ENCODE peak calls at places on chromosomes 5 and 9, in six cellular contexts. O, R, K, C, D and A are unnamed samples.
A peak's percentile ranks its signal among the peaks of the same experiment; 100 is the strongest.

GRCh38 chr9:35322075-35322885 is 160.5 kb downstream of the UNC13B start:
- DNase-seq in R (no peak), C (no peak), O (no peak), D (no peak), K (no peak), A (no peak)

GRCh38 chr5:111296570-111296969 is 72.4 kb downstream of the CAMK4 start:
- DNase-seq in C (no peak), R (no peak), D (no peak), O (no peak), K (no peak), A (no peak)

GRCh38 chr5:9124071-9124470 is 421.8 kb downstream of the SEMA5A start:
- DNase-seq in R (no peak), D (no peak), O (no peak), K (no peak), C (no peak), A (no peak)

GRCh38 chr5:132487841-132488555 is 2.6 kb downstream of the IRF1 start:
- DNase-seq in R (peak; percentile 55), D (peak; percentile 36), C (no peak), O (no peak), K (no peak), A (no peak)

GRCh38 chr9:86703346-86703745 is 244.0 kb downstream of the GAS1 start:
- DNase-seq in K (no peak), O (no peak), D (no peak), R (no peak), C (no peak), A (no peak)

GRCh38 chr5:86917117-86917579 is 299.4 kb downstream of the COX7C start:
- DNase-seq in R (no peak), K (peak; percentile 26), C (peak; percentile 33), O (no peak), D (peak; percentile 27), A (no peak)

GRCh38 chr5:140295414-140295813 is 7.5 kb downstream of the PFDN1 start:
- DNase-seq in R (peak; percentile 88), C (no peak), K (peak; percentile 96), D (no peak), O (no peak), A (no peak)

GRCh38 chr5:150142800-150143724 is 12.6 kb downstream of the PDGFRB start:
- DNase-seq in D (no peak), R (peak; percentile 91), O (no peak), K (no peak), C (no peak), A (no peak)

GRCh38 chr9:78676623-78677022 is 379.7 kb downstream of the PSAT1 start:
- DNase-seq in K (no peak), C (no peak), R (no peak), D (no peak), O (no peak), A (no peak)

GRCh38 chr9:33081128-33081851 is 4.8 kb upstream of the SMU1 start:
- DNase-seq in R (no peak), C (peak; percentile 71), K (peak; percentile 95), D (peak; percentile 81), O (no peak), A (peak; percentile 78)

GRCh38 chr9:124780060-124780756 is 3.3 kb downstream of the OLFML2A start:
- DNase-seq in O (no peak), K (no peak), D (no peak), R (peak; percentile 65), C (no peak), A (peak; percentile 9)

GRCh38 chr5:96572864-96573512 is 89.2 kb upstream of the CAST start:
- DNase-seq in C (no peak), K (peak; percentile 93), D (no peak), R (no peak), O (no peak), A (no peak)

GRCh38 chr5:36632363-36632664 is 25.9 kb downstream of the SLC1A3 start:
- DNase-seq in C (no peak), K (no peak), R (no peak), D (no peak), O (no peak), A (no peak)

GRCh38 chr9:123597073-123597472 is 241.1 kb downstream of the CRB2 start:
- DNase-seq in D (no peak), K (no peak), C (no peak), R (no peak), O (no peak), A (no peak)

GRCh38 chr5:78113689-78114088 is 180.8 kb downstream of the AP3B1 start:
- DNase-seq in O (no peak), K (no peak), C (no peak), D (no peak), R (no peak), A (no peak)

GRCh38 chr5:107803728-107804127 is 133.0 kb upstream of the EFNA5 start:
- DNase-seq in C (no peak), K (no peak), D (no peak), O (no peak), R (no peak), A (no peak)

GRCh38 chr5:170769236-170769635 is 14.3 kb upstream of the GABRP start:
- DNase-seq in R (no peak), C (no peak), D (no peak), K (no peak), O (no peak), A (no peak)

GRCh38 chr9:136990233-136990911 is 1.9 kb upstream of the PAXX start:
- DNase-seq in D (no peak), R (no peak), O (no peak), C (no peak), K (no peak), A (no peak)

GRCh38 chr9:4855861-4856260 is 63.1 kb downstream of the RCL1 start:
- DNase-seq in C (no peak), D (no peak), R (no peak), O (no peak), K (no peak), A (no peak)

GRCh38 chr5:157148734-157149615 is 6.3 kb upstream of the MED7 start:
- DNase-seq in O (no peak), C (peak; percentile 78), D (peak; percentile 86), R (peak; percentile 77), K (peak; percentile 59), A (peak; percentile 64)

GRCh38 chr5:131423056-131423455 is 159.2 kb downstream of the CDC42SE2 start:
- DNase-seq in R (no peak), D (no peak), O (no peak), K (peak; percentile 46), C (peak; percentile 9), A (no peak)

DNA sequence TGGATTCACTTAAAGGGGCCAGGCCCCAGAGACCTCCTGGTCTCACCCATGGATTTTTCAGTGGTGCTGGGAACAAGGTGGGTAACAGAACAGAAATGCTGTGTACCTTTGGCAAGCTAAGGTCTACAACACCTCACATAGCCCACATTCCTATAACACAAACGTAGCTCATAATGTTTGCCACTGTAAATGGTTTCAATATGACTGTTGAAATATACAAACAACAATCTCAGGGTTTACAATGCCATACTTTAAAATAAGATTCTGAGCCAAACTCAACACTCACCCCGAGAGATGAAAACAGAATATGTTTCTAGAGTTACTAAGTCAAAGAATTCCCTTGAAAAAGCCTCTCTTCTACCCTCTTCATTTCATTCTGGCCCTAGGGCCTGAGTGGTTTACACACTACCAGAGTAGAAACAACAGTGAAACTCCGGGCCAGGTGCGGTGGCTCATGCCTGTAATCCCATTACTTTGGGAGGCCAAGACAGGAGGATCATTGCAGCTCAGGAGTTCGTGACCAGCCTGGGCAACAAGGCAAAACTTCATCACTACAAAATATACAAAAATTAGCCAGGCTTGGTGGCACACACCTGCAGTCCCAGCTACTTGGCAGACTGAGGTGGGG is 72.6 kb downstream of the MYO10 start:
- DNase-seq in C (no peak), R (no peak), K (no peak), D (no peak), O (no peak), A (no peak)
- TF ChIP-seq CTCF in C (no peak), R (no peak), K (no peak), D (no peak), O (no peak), A (no peak)

GRCh38 chr5:167571824-167572223 is 719.6 kb upstream of the WWC1 start:
- DNase-seq in R (no peak), C (no peak), D (no peak), O (no peak), K (no peak), A (no peak)

GRCh38 chr5:167574381-167574780 is 717.1 kb upstream of the WWC1 start:
- DNase-seq in O (no peak), C (no peak), D (no peak), K (no peak), R (no peak), A (no peak)

GRCh38 chr5:167576126-167576525 is 715.3 kb upstream of the WWC1 start:
- DNase-seq in R (no peak), D (no peak), K (no peak), C (no peak), O (no peak), A (no peak)

GRCh38 chr5:167570431-167570830 is 721.0 kb upstream of the WWC1 start:
- DNase-seq in O (no peak), R (no peak), D (no peak), K (no peak), C (no peak), A (no peak)

DNA sequence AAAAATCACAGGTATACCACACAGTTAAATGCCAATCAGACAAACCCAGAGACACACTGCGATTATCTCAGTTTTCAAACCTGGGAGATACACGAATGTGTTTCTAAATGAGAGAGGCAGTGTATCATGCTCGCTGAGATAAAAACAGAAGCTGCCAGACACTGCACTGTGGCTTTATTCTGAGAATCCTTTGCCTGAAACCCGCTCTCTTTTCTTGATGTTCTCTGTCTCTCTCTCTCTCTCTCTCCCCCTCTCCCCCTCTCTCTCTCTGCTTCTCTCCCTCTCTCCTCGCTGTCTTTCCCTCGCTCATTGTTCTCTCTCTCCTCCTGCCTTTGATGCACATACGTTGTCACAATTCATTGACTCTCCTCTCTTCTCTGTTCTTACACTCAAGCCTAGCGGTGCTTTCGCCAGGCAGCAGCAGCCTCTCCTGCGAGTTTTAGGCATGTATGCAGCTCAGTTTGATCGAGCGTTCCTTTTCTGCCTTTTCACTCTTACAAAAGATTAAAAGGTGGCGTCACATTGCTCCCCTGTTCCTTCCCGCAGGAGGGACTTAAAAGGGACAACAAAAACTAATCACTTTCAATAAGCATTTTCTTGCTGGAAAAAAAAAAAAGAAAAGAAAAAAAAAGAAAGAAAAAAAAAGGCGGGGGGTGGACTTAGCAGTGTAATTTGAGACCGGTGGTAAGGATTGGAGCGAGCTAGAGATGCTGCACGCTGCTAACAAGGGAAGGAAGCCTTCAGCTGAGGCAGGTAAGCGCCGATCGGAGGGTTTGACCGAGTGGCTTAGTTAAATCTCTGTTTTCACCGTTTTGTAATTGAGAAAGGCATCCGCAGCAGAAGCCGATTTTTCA is 717.9 kb upstream of the WWC1 start:
- DNase-seq in D (no peak), O (no peak), R (no peak), K (no peak), C (peak; percentile 18), A (no peak)
- TF ChIP-seq CTCF in D (no peak), O (no peak), R (no peak), K (no peak), C (no peak), A (no peak)

DNA sequence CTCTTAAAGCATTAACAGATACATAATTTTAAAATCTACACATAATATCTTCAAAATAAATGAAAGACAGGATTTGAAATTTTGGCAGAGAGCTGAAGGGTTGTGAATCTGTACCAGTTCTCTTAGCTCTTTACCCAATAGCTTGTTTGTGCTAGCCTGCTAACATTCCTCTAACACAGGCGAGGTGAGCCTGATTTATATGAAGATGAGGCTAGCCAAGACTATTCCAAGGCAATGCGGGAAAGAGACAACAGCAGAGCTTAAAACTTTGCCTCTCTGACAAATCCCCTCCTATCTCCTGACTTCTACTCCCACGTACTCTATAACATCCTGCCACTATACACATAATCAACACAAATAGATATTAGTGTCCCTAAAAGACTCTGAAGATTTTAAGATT is 745.5 kb upstream of the ZNF608 start:
- DNase-seq in D (no peak), C (no peak), R (no peak), O (no peak), K (no peak), A (no peak)
- TF ChIP-seq CTCF in D (no peak), C (no peak), R (no peak), O (no peak), K (no peak), A (no peak)

GRCh38 chr5:151751593-151751992 is 6.8 kb downstream of the ATOX1 start:
- DNase-seq in D (no peak), K (no peak), R (peak; percentile 55), O (no peak), C (no peak), A (no peak)
- TF ChIP-seq CTCF in D (no peak), K (no peak), R (no peak), O (no peak), C (no peak), A (no peak)